ENCODE peak calls at places on chromosomes 3 and 15, in four cellular contexts. B, C, O and S are unnamed samples.
A peak's percentile ranks its signal among the peaks of the same experiment; 100 is the strongest.

GRCh38 chr3:188687389-188687788 is 484.4 kb upstream of the TPRG1 start:
- DNase-seq in B (peak; percentile 38), C (peak; percentile 29), O (no peak), S (peak; percentile 52)

GRCh38 chr15:83747050-83747717 is 93.3 kb downstream of the ADAMTSL3 start:
- DNase-seq in B (no peak), C (peak; percentile 36), O (no peak), S (no peak)

GRCh38 chr3:13785351-13785750 is 94.5 kb downstream of the WNT7A start:
- DNase-seq in B (no peak), C (peak; percentile 79), O (no peak), S (no peak)

GRCh38 chr15:85826756-85827515 is 32.2 kb upstream of the KLHL25 start:
- DNase-seq in B (no peak), C (no peak), O (no peak), S (no peak)

GRCh38 chr15:99251436-99251821 is at the start of gene LRRC28:
- DNase-seq in B (no peak), C (no peak), O (no peak), S (no peak)

GRCh38 chr3:42314411-42314810 is 48.4 kb upstream of the CCK start:
- DNase-seq in B (no peak), C (peak; percentile 11), O (no peak), S (no peak)

GRCh38 chr3:127455541-127456450 is 134.7 kb downstream of the TPRA1 start:
- DNase-seq in B (no peak), C (peak; percentile 95), O (peak; percentile 80), S (no peak)

GRCh38 chr15:67080900-67081431 is 15.6 kb downstream of the SMAD3 start:
- DNase-seq in B (no peak), C (no peak), O (peak; percentile 50), S (no peak)

GRCh38 chr3:52314495-52314894 is 1.6 kb upstream of the DNAH1 start:
- DNase-seq in B (no peak), C (no peak), O (no peak), S (no peak)

GRCh38 chr15:55652363-55652762 is 64.2 kb upstream of the PYGO1 start:
- DNase-seq in B (no peak), C (peak; percentile 84), O (no peak), S (no peak)

GRCh38 chr15:67803996-67804843 is 21.1 kb upstream of the SKOR1 start:
- DNase-seq in B (no peak), C (peak; percentile 43), O (no peak), S (no peak)

GRCh38 chr3:197674741-197675567 is 61.8 kb downstream of the RUBCN start:
- DNase-seq in B (no peak), C (no peak), O (no peak), S (no peak)

GRCh38 chr3:108180214-108180613 is 42.0 kb downstream of the IFT57 start:
- DNase-seq in B (no peak), C (no peak), O (no peak), S (no peak)

GRCh38 chr3:75012791-75013190 is 398.3 kb upstream of the CNTN3 start:
- DNase-seq in B (no peak), C (no peak), O (no peak), S (no peak)

GRCh38 chr3:39809995-39810595 is 686 bp downstream of the MYRIP start:
- DNase-seq in B (no peak), C (peak; percentile 37), O (peak; percentile 28), S (no peak)

GRCh38 chr3:6250167-6250566 is 610.7 kb upstream of the GRM7 start:
- DNase-seq in B (no peak), C (no peak), O (no peak), S (no peak)